ENCODE peak calls at places on chromosome 13, in ten cellular contexts. One of them, this sample, is unnamed.

GRCh38 chr13:50451609-50452008 is 391.9 kb downstream of the DLEU7 start:
- DNase-seq in CD8-positive, alpha-beta T cell: no peak
- DNase-seq in epithelial cell of esophagus: no peak
- DNase-seq in AG09319: no peak
- DNase-seq in AG09309: no peak
- DNase-seq in psoas muscle: peak
- DNase-seq in H9: no peak
- DNase-seq in BJ: no peak
- DNase-seq in HFFc6: no peak
- DNase-seq in cardiac fibroblast: peak
- DNase-seq in this sample: no peak

GRCh38 chr13:111566567-111566966 is 246.1 kb downstream of the TEX29 start:
- DNase-seq in HFFc6: no peak
- DNase-seq in CD8-positive, alpha-beta T cell: no peak
- DNase-seq in epithelial cell of esophagus: no peak
- DNase-seq in BJ: no peak
- DNase-seq in AG09309: no peak
- DNase-seq in H9: no peak
- DNase-seq in AG09319: no peak
- DNase-seq in psoas muscle: no peak
- DNase-seq in cardiac fibroblast: no peak
- DNase-seq in this sample: no peak

GRCh38 chr13:30877335-30877734 is 28.7 kb upstream of the MEDAG start:
- DNase-seq in cardiac fibroblast: peak
- DNase-seq in H9: no peak
- DNase-seq in HFFc6: peak
- DNase-seq in CD8-positive, alpha-beta T cell: no peak
- DNase-seq in AG09319: no peak
- DNase-seq in psoas muscle: no peak
- DNase-seq in AG09309: no peak
- DNase-seq in BJ: no peak
- DNase-seq in epithelial cell of esophagus: no peak
- DNase-seq in this sample: no peak

GRCh38 chr13:98509271-98510155 is 67.4 kb downstream of the STK24 start:
- DNase-seq in BJ: peak
- DNase-seq in HFFc6: peak
- DNase-seq in H9: no peak
- DNase-seq in cardiac fibroblast: peak
- DNase-seq in psoas muscle: peak
- DNase-seq in AG09319: peak
- DNase-seq in AG09309: peak
- DNase-seq in epithelial cell of esophagus: peak
- DNase-seq in CD8-positive, alpha-beta T cell: peak
- DNase-seq in this sample: peak

GRCh38 chr13:49444517-49445395 is 682 bp downstream of the SETDB2 start:
- DNase-seq in AG09319: peak
- DNase-seq in HFFc6: peak
- DNase-seq in psoas muscle: no peak
- DNase-seq in cardiac fibroblast: peak
- DNase-seq in AG09309: no peak
- DNase-seq in CD8-positive, alpha-beta T cell: peak
- DNase-seq in BJ: peak
- DNase-seq in H9: no peak
- DNase-seq in epithelial cell of esophagus: peak
- DNase-seq in this sample: peak

GRCh38 chr13:110023729-110024645 is 237.6 kb upstream of the IRS2 start:
- DNase-seq in BJ: no peak
- DNase-seq in epithelial cell of esophagus: no peak
- DNase-seq in H9: no peak
- DNase-seq in AG09319: no peak
- DNase-seq in psoas muscle: no peak
- DNase-seq in CD8-positive, alpha-beta T cell: no peak
- DNase-seq in AG09309: no peak
- DNase-seq in HFFc6: no peak
- DNase-seq in cardiac fibroblast: peak
- DNase-seq in this sample: no peak

GRCh38 chr13:79290595-79291244 is 115.3 kb downstream of the RBM26 start:
- DNase-seq in BJ: no peak
- DNase-seq in HFFc6: no peak
- DNase-seq in psoas muscle: no peak
- DNase-seq in H9: no peak
- DNase-seq in epithelial cell of esophagus: no peak
- DNase-seq in CD8-positive, alpha-beta T cell: no peak
- DNase-seq in cardiac fibroblast: peak
- DNase-seq in AG09319: no peak
- DNase-seq in AG09309: no peak
- DNase-seq in this sample: no peak

GRCh38 chr13:91144054-91144453 is 203.4 kb upstream of the MIR17HG start:
- DNase-seq in BJ: no peak
- DNase-seq in AG09309: no peak
- DNase-seq in HFFc6: no peak
- DNase-seq in epithelial cell of esophagus: no peak
- DNase-seq in AG09319: no peak
- DNase-seq in cardiac fibroblast: no peak
- DNase-seq in H9: no peak
- DNase-seq in psoas muscle: no peak
- DNase-seq in CD8-positive, alpha-beta T cell: no peak
- DNase-seq in this sample: peak

GRCh38 chr13:30779608-30780007 is 44.3 kb downstream of the ALOX5AP start:
- DNase-seq in epithelial cell of esophagus: no peak
- DNase-seq in CD8-positive, alpha-beta T cell: no peak
- DNase-seq in cardiac fibroblast: no peak
- DNase-seq in AG09309: no peak
- DNase-seq in H9: no peak
- DNase-seq in HFFc6: no peak
- DNase-seq in BJ: no peak
- DNase-seq in AG09319: no peak
- DNase-seq in psoas muscle: no peak
- DNase-seq in this sample: no peak

GRCh38 chr13:44417446-44417845 is 43.8 kb downstream of the SERP2 start:
- DNase-seq in CD8-positive, alpha-beta T cell: no peak
- DNase-seq in psoas muscle: no peak
- DNase-seq in H9: no peak
- DNase-seq in AG09319: no peak
- DNase-seq in HFFc6: no peak
- DNase-seq in epithelial cell of esophagus: no peak
- DNase-seq in AG09309: no peak
- DNase-seq in cardiac fibroblast: no peak
- DNase-seq in BJ: no peak
- DNase-seq in this sample: no peak

GRCh38 chr13:20191902-20192469 is 752 bp downstream of the GJB2 start:
- DNase-seq in AG09309: no peak
- DNase-seq in epithelial cell of esophagus: peak
- DNase-seq in cardiac fibroblast: peak
- DNase-seq in CD8-positive, alpha-beta T cell: no peak
- DNase-seq in BJ: no peak
- DNase-seq in HFFc6: no peak
- DNase-seq in H9: peak
- DNase-seq in psoas muscle: no peak
- DNase-seq in AG09319: no peak
- DNase-seq in this sample: no peak

GRCh38 chr13:20191311-20191901 is 1.3 kb downstream of the GJB2 start:
- DNase-seq in AG09319: no peak
- DNase-seq in CD8-positive, alpha-beta T cell: no peak
- DNase-seq in H9: no peak
- DNase-seq in HFFc6: no peak
- DNase-seq in cardiac fibroblast: no peak
- DNase-seq in BJ: no peak
- DNase-seq in epithelial cell of esophagus: no peak
- DNase-seq in AG09309: no peak
- DNase-seq in psoas muscle: peak
- DNase-seq in this sample: no peak

GRCh38 chr13:20193924-20194631 is 1.3 kb upstream of the GJB2 start:
- DNase-seq in CD8-positive, alpha-beta T cell: no peak
- DNase-seq in cardiac fibroblast: no peak
- DNase-seq in AG09319: no peak
- DNase-seq in AG09309: no peak
- DNase-seq in epithelial cell of esophagus: peak
- DNase-seq in HFFc6: no peak
- DNase-seq in psoas muscle: no peak
- DNase-seq in H9: no peak
- DNase-seq in BJ: no peak
- DNase-seq in this sample: no peak

GRCh38 chr13:20192470-20193141 is at the start of gene GJB2:
- DNase-seq in CD8-positive, alpha-beta T cell: no peak
- DNase-seq in AG09309: no peak
- DNase-seq in BJ: no peak
- DNase-seq in H9: no peak
- DNase-seq in HFFc6: no peak
- DNase-seq in epithelial cell of esophagus: peak
- DNase-seq in psoas muscle: no peak
- DNase-seq in AG09319: no peak
- DNase-seq in cardiac fibroblast: no peak
- DNase-seq in this sample: no peak

DNA sequence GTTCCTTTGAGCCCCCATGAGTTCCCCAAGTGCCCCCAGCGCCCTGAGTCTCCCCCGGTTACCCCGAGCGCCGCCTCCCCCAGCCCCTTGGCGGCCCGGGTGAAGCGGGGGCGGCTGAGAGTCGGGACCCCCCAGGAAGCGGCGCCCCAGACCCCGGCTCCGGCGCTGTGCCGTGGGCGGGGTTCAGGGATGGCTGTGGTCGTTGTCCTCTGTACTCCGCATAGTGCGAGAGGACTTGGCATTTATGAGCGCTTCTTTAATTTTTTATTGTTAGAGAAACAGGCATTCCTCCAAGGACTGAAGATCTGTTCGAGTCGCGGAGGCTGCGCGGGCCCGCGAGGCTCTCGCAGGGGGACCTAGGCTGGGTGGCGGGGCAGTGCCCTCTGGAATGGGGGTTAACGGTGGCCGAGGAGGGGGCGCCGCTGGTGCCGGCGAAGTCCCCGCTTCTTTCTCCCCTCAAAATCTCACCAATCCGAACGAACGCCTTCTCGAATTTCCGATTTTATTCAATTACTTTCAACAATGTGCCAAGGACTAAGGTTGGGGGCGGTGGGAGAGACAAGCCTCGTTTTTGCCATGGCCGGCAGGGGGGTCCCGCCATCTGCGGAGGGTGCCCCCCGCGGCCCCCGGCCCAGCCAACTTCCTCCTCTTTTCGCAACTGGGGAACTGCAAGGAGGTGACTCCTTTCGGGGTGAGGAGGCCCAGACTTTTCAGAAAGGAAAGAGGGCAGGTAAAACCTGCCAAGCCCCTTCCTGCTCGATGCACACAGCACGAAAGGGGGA is 595 bp upstream of the GJB2 start:
- DNase-seq in AG09319: no peak
- DNase-seq in epithelial cell of esophagus: no peak
- DNase-seq in HFFc6: no peak
- DNase-seq in BJ: no peak
- DNase-seq in psoas muscle: no peak
- DNase-seq in AG09309: no peak
- DNase-seq in CD8-positive, alpha-beta T cell: no peak
- DNase-seq in H9: no peak
- DNase-seq in cardiac fibroblast: no peak
- DNase-seq in this sample: no peak
- TF ChIP-seq CTCF in AG09319: no peak
- TF ChIP-seq CTCF in epithelial cell of esophagus: no peak
- TF ChIP-seq CTCF in HFFc6: no peak
- TF ChIP-seq CTCF in BJ: no peak
- TF ChIP-seq CTCF in psoas muscle: no peak
- TF ChIP-seq CTCF in AG09309: no peak
- TF ChIP-seq CTCF in CD8-positive, alpha-beta T cell: no peak
- TF ChIP-seq CTCF in H9: peak
- TF ChIP-seq CTCF in cardiac fibroblast: no peak
- TF ChIP-seq CTCF in this sample: no peak

DNA sequence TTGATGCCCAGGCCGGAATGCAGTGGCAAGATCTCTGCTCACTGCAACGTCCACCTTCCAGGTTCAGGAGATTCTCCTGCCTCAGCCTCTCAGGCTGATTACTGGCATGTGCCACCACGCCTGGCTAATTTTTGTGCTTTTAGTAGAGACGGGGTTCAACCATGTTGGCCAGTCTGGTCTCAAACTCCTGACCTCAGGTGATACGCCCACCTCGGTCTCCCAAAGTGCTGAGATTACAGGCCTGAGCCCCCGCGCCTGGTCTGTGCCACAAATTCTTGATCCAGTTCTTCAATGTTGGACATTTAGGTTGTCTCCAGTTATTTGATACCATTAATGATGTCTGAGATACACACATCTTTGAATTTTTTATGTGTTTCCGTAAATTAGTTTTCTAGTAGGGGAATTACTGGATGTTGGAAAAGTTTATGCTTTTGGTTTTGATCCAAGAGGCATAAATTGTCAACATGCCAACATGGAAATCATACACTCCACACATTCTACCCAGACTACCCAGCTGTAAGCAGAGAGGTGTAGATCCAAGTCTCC is 525 bp upstream of the COG3 start:
- DNase-seq in H9: no peak
- DNase-seq in HFFc6: no peak
- DNase-seq in CD8-positive, alpha-beta T cell: no peak
- DNase-seq in psoas muscle: no peak
- DNase-seq in epithelial cell of esophagus: no peak
- DNase-seq in cardiac fibroblast: no peak
- DNase-seq in BJ: no peak
- DNase-seq in AG09319: no peak
- DNase-seq in AG09309: no peak
- DNase-seq in this sample: no peak
- TF ChIP-seq CTCF in H9: no peak
- TF ChIP-seq CTCF in HFFc6: no peak
- TF ChIP-seq CTCF in CD8-positive, alpha-beta T cell: peak
- TF ChIP-seq CTCF in psoas muscle: no peak
- TF ChIP-seq CTCF in epithelial cell of esophagus: peak
- TF ChIP-seq CTCF in cardiac fibroblast: peak
- TF ChIP-seq CTCF in BJ: no peak
- TF ChIP-seq CTCF in AG09319: no peak
- TF ChIP-seq CTCF in AG09309: peak
- TF ChIP-seq CTCF in this sample: no peak

GRCh38 chr13:24610956-24611355 is 69.3 kb upstream of the ATP12A start:
- DNase-seq in HFFc6: no peak
- DNase-seq in AG09309: no peak
- DNase-seq in psoas muscle: no peak
- DNase-seq in epithelial cell of esophagus: no peak
- DNase-seq in CD8-positive, alpha-beta T cell: no peak
- DNase-seq in AG09319: no peak
- DNase-seq in BJ: no peak
- DNase-seq in cardiac fibroblast: no peak
- DNase-seq in H9: no peak
- DNase-seq in this sample: no peak

GRCh38 chr13:24606486-24607170 is 73.6 kb upstream of the ATP12A start:
- DNase-seq in cardiac fibroblast: no peak
- DNase-seq in psoas muscle: no peak
- DNase-seq in CD8-positive, alpha-beta T cell: no peak
- DNase-seq in AG09319: no peak
- DNase-seq in H9: no peak
- DNase-seq in BJ: no peak
- DNase-seq in epithelial cell of esophagus: no peak
- DNase-seq in AG09309: no peak
- DNase-seq in HFFc6: no peak
- DNase-seq in this sample: peak

GRCh38 chr13:24605923-24606372 is 74.3 kb upstream of the ATP12A start:
- DNase-seq in CD8-positive, alpha-beta T cell: no peak
- DNase-seq in H9: no peak
- DNase-seq in psoas muscle: no peak
- DNase-seq in HFFc6: no peak
- DNase-seq in AG09309: peak
- DNase-seq in BJ: no peak
- DNase-seq in epithelial cell of esophagus: peak
- DNase-seq in AG09319: no peak
- DNase-seq in cardiac fibroblast: peak
- DNase-seq in this sample: no peak
- TF ChIP-seq CTCF in CD8-positive, alpha-beta T cell: peak
- TF ChIP-seq CTCF in H9: peak
- TF ChIP-seq CTCF in psoas muscle: no peak
- TF ChIP-seq CTCF in HFFc6: peak
- TF ChIP-seq CTCF in AG09309: peak
- TF ChIP-seq CTCF in BJ: peak
- TF ChIP-seq CTCF in epithelial cell of esophagus: peak
- TF ChIP-seq CTCF in AG09319: no peak
- TF ChIP-seq CTCF in cardiac fibroblast: peak
- TF ChIP-seq CTCF in this sample: no peak

GRCh38 chr13:45860240-45860639 is 8.7 kb upstream of the SIAH3 start:
- DNase-seq in epithelial cell of esophagus: no peak
- DNase-seq in AG09319: no peak
- DNase-seq in BJ: no peak
- DNase-seq in cardiac fibroblast: no peak
- DNase-seq in H9: no peak
- DNase-seq in CD8-positive, alpha-beta T cell: no peak
- DNase-seq in psoas muscle: no peak
- DNase-seq in AG09309: no peak
- DNase-seq in HFFc6: no peak
- DNase-seq in this sample: no peak
- TF ChIP-seq CTCF in epithelial cell of esophagus: no peak
- TF ChIP-seq CTCF in AG09319: no peak
- TF ChIP-seq CTCF in BJ: no peak
- TF ChIP-seq CTCF in cardiac fibroblast: no peak
- TF ChIP-seq CTCF in H9: no peak
- TF ChIP-seq CTCF in CD8-positive, alpha-beta T cell: no peak
- TF ChIP-seq CTCF in psoas muscle: no peak
- TF ChIP-seq CTCF in AG09309: no peak
- TF ChIP-seq CTCF in HFFc6: no peak
- TF ChIP-seq CTCF in this sample: no peak